ENCODE peak calls at places on chromosome 13, in nine cellular contexts. C is lower lobe of right lung, V is fibroblast of the aortic adventitia, U is osteoblast, A is fibroblast of pulmonary artery, Y is left ventricle myocardium inferior, G is sigmoid colon, N is A673, Q is Peyer's patch. J is an unnamed sample.

GRCh38 chr13:60758637-60759036 is 361.6 kb downstream of the TDRD3 start:
- DNase-seq in N (no peak), Q (no peak), U (no peak), V (no peak), A (no peak), Y (no peak), C (no peak), G (no peak), J (no peak)

GRCh38 chr13:110641055-110642015 is 26.0 kb downstream of the NAXD start:
- DNase-seq in Y (peak), Q (no peak), V (no peak), N (no peak), C (no peak), U (no peak), G (peak), A (no peak), J (peak)

GRCh38 chr13:106797081-106797640 is 229.2 kb upstream of the ARGLU1 start:
- DNase-seq in V (no peak), Q (no peak), C (no peak), G (no peak), Y (no peak), A (no peak), N (no peak), U (no peak), J (no peak)

GRCh38 chr13:42553098-42554046 is 20.6 kb upstream of the TNFSF11 start:
- DNase-seq in A (peak), G (no peak), C (no peak), U (peak), Q (no peak), N (no peak), Y (no peak), V (peak), J (no peak)

GRCh38 chr13:51827254-51827653 is 17.7 kb downstream of the TMEM272 start:
- DNase-seq in C (no peak), Y (no peak), Q (no peak), G (no peak), A (no peak), N (no peak), V (no peak), U (no peak), J (no peak)

GRCh38 chr13:35470671-35471465 is 5.6 kb downstream of the MAB21L1 start:
- DNase-seq in N (no peak), U (peak), G (peak), C (no peak), Y (peak), A (peak), Q (no peak), V (peak), J (no peak)

GRCh38 chr13:60944863-60945262 is 470.8 kb downstream of the PCDH20 start:
- DNase-seq in U (no peak), Q (no peak), A (no peak), C (no peak), G (no peak), N (no peak), V (no peak), Y (no peak), J (no peak)

GRCh38 chr13:25971499-25972145 is 80.2 kb downstream of the SHISA2 start:
- DNase-seq in Q (no peak), G (no peak), A (no peak), Y (no peak), N (no peak), V (no peak), U (no peak), C (no peak), J (no peak)

GRCh38 chr13:34412817-34413365 is 529.2 kb upstream of the NBEA start:
- DNase-seq in A (peak), N (no peak), C (no peak), G (no peak), V (peak), U (no peak), Y (no peak), Q (no peak), J (no peak)

GRCh38 chr13:80572867-80573266 is 231.9 kb upstream of the SPRY2 start:
- DNase-seq in N (no peak), G (no peak), A (no peak), V (no peak), C (no peak), Y (no peak), Q (no peak), U (no peak), J (no peak)

GRCh38 chr13:30346159-30346788 is 38.9 kb upstream of the KATNAL1 start:
- DNase-seq in C (no peak), Y (no peak), Q (peak), U (no peak), G (no peak), A (no peak), N (no peak), V (no peak), J (no peak)

GRCh38 chr13:31793246-31793645 is 53.9 kb downstream of the RXFP2 start:
- DNase-seq in Q (no peak), G (no peak), N (no peak), U (peak), Y (no peak), V (peak), C (no peak), A (no peak), J (no peak)

GRCh38 chr13:98563071-98563470 is 13.8 kb downstream of the STK24 start:
- DNase-seq in U (no peak), Q (peak), A (no peak), G (peak), V (no peak), Y (no peak), N (no peak), C (no peak), J (no peak)

GRCh38 chr13:26585136-26585535 is 27.7 kb downstream of the WASF3 start:
- DNase-seq in N (no peak), C (no peak), Y (no peak), A (peak), G (no peak), Q (no peak), V (peak), U (no peak), J (no peak)

GRCh38 chr13:52010890-52011689 is at the start of gene ATP7B:
- DNase-seq in V (no peak), N (peak), Y (no peak), U (peak), G (peak), Q (peak), A (no peak), C (no peak), J (peak)

GRCh38 chr13:33285420-33286124 is at the start of gene STARD13:
- DNase-seq in V (peak), N (peak), G (peak), U (peak), A (peak), Y (peak), Q (peak), C (peak), J (peak)

GRCh38 chr13:105196052-105196451 is 1339.4 kb downstream of the EFNB2 start:
- DNase-seq in Y (no peak), C (no peak), U (peak), V (peak), G (no peak), A (peak), N (peak), Q (no peak), J (no peak)

DNA sequence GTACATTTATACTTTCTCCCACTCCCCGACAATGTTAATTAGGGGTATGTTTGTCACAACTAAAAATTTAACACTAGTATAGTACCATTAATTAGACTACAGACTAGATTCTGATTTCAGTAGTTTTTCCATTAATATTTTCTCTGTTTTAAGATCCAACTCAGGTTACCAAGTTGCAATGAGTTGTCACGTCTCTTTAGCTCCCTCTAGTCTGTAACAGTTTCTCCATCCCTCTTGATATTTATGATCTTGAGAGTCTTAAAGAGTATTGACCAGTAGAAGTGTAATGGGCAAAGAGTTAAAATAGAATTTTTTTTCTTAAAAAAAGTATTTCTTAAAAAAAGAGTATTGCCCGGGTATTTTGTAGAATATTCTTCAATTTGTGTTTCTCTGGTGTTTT is 598.1 kb downstream of the TBC1D4 start:
- DNase-seq in U (no peak), N (no peak), C (no peak), G (no peak), A (no peak), Q (no peak), Y (no peak), V (peak), J (no peak)
- TF ChIP-seq CTCF in U (peak), N (peak), C (no peak), G (no peak), A (peak), Q (no peak), Y (no peak), V (peak), J (no peak)

GRCh38 chr13:94710881-94711560 is 1.3 kb downstream of the SOX21 start:
- DNase-seq in N (peak), U (peak), A (no peak), Y (no peak), V (no peak), C (no peak), Q (no peak), G (no peak), J (no peak)
- H3K4me3 ChIP-seq in N (peak), U (no peak), A (no peak), Y (peak), V (no peak), C (peak), Q (peak), G (peak), J (peak)

GRCh38 chr13:49560270-49561063 is 24.9 kb downstream of the RCBTB1 start:
- DNase-seq in C (no peak), G (no peak), Y (no peak), A (peak), U (no peak), N (peak), V (peak), Q (no peak), J (peak)
- TF ChIP-seq CTCF in C (peak), G (no peak), Y (peak), A (peak), U (peak), N (peak), V (no peak), Q (no peak), J (no peak)

DNA sequence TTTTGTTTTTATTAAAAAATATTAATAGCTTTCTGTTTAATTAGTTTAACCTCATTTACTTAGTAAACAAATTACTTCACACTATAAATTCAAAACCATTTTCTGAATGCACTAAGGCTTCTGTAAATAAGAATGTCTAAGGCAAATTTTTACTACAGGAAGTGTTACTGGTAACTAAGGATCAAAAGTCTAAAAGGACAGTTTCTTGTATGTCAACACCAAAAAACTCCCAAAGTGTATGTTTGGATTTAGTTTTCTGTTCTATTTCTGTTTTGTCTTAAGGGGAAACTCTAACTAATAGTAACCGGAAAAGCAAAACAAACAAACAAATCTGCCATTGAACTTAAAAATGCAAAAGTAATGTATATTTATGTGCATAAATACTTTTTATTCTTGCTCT is 24.7 kb downstream of the PRR20E start:
- DNase-seq in G (no peak), U (no peak), Y (no peak), N (no peak), Q (no peak), V (no peak), A (no peak), C (no peak), J (no peak)
- H3K4me3 ChIP-seq in G (no peak), U (no peak), Y (no peak), N (no peak), Q (no peak), V (no peak), A (no peak), C (no peak), J (no peak)

GRCh38 chr13:112104873-112105234 is 37.9 kb downstream of the SOX1 start:
- DNase-seq in U (no peak), Y (no peak), C (no peak), Q (no peak), A (no peak), N (peak), G (peak), V (no peak), J (no peak)

GRCh38 chr13:112101360-112101930 is 34.5 kb downstream of the SOX1 start:
- DNase-seq in G (peak), V (no peak), U (no peak), C (no peak), Q (no peak), N (peak), A (no peak), Y (no peak), J (no peak)

GRCh38 chr13:112103260-112103843 is 36.4 kb downstream of the SOX1 start:
- DNase-seq in Y (no peak), G (peak), U (no peak), N (no peak), C (no peak), A (no peak), V (no peak), Q (no peak), J (no peak)

GRCh38 chr13:112103971-112104872 is 37.3 kb downstream of the SOX1 start:
- DNase-seq in Q (no peak), N (peak), U (no peak), G (peak), C (no peak), Y (no peak), A (no peak), V (no peak), J (no peak)

DNA sequence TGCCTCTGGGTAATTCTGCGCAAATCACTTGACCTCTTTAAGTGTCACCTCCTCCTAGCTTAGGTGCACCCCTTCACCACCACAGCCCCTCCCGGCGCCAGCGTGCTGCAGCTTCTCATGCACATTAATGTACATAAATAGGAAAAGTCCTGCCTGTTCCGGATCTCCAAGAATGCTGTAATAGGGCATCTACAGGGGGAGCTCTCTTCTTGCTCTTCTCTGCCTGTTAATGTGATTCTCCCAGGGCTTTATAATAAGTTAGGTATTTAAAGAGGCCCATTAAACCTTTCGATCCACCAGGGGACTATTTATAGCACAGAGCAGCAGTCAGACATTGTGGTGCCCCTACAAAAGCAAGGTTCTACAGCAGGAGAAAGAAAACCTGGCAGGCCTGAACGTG is 35.3 kb downstream of the SOX1 start:
- DNase-seq in Y (no peak), U (peak), N (peak), V (no peak), A (no peak), G (peak), Q (no peak), C (no peak), J (no peak)
- TF ChIP-seq CTCF in Y (peak), U (no peak), N (peak), V (no peak), A (no peak), G (no peak), Q (no peak), C (no peak), J (no peak)

GRCh38 chr13:46172531-46172991 is 9.4 kb downstream of the LCP1 start:
- DNase-seq in N (no peak), C (no peak), A (no peak), G (no peak), Q (peak), U (no peak), Y (no peak), V (no peak), J (no peak)

GRCh38 chr13:46170687-46171086 is 11.3 kb downstream of the LCP1 start:
- DNase-seq in G (no peak), V (no peak), U (no peak), Q (no peak), A (peak), N (peak), Y (no peak), C (no peak), J (no peak)

GRCh38 chr13:46171223-46171622 is 10.8 kb downstream of the LCP1 start:
- DNase-seq in V (no peak), A (no peak), U (no peak), Q (no peak), N (no peak), G (no peak), Y (no peak), C (no peak), J (no peak)

GRCh38 chr13:46171739-46172138 is 10.2 kb downstream of the LCP1 start:
- DNase-seq in N (no peak), Q (no peak), V (no peak), Y (no peak), C (no peak), A (no peak), G (no peak), U (no peak), J (no peak)

GRCh38 chr13:46173656-46174055 is 8.3 kb downstream of the LCP1 start:
- DNase-seq in Q (no peak), A (no peak), C (no peak), U (no peak), N (no peak), G (no peak), Y (no peak), V (no peak), J (no peak)
- H3K4me3 ChIP-seq in Q (no peak), A (no peak), C (no peak), U (no peak), N (no peak), G (no peak), Y (no peak), V (no peak), J (no peak)